ENCODE peak calls at places on chromosome 1, in seven cellular contexts. D is G401, Y is occipital lobe, T is SHP77, E is cerebellar cortex, L is choroid plexus epithelial cell, R is activated T-cell treated with anti-CD3 and anti-CD28 coated beads for 48 hours. Z is an unnamed sample.

GRCh38 chr1:23709229-23709628 is 17.6 kb downstream of the RPL11 start:
- DNase-seq in T (no peak), Y (no peak), R (no peak), E (no peak), L (no peak), D (no peak), Z (no peak)

GRCh38 chr1:31795801-31796621 is 19.8 kb downstream of the SPOCD1 start:
- DNase-seq in Y (no peak), L (peak), E (no peak), R (no peak), D (no peak), T (peak), Z (peak)

GRCh38 chr1:179095924-179096323 is 14.1 kb downstream of the TOR3A start:
- DNase-seq in E (no peak), L (no peak), D (no peak), T (no peak), R (no peak), Y (no peak), Z (no peak)

GRCh38 chr1:151196292-151196800 is 2.0 kb upstream of the PIP5K1A start:
- DNase-seq in L (peak), D (peak), T (peak), E (peak), R (no peak), Y (peak), Z (peak)

GRCh38 chr1:21651214-21652042 is 17.7 kb downstream of the RAP1GAP start:
- DNase-seq in R (peak), D (no peak), T (no peak), E (no peak), L (peak), Y (peak), Z (no peak)

GRCh38 chr1:92876351-92876750 is 44.5 kb downstream of the RPL5 start:
- DNase-seq in E (peak), D (no peak), T (no peak), L (no peak), Y (no peak), R (no peak), Z (no peak)

GRCh38 chr1:47752048-47752451 is 245.1 kb downstream of the TRABD2B start:
- DNase-seq in R (no peak), L (no peak), T (no peak), Y (no peak), D (peak), E (peak), Z (no peak)

GRCh38 chr1:202192770-202193613 is 607 bp upstream of the LGR6 start:
- DNase-seq in E (peak), R (peak), T (peak), Y (peak), L (peak), D (peak), Z (peak)

GRCh38 chr1:107315652-107316051 is 174.8 kb downstream of the NTNG1 start:
- DNase-seq in D (no peak), L (no peak), R (no peak), T (no peak), E (no peak), Y (no peak), Z (no peak)